ENCODE peak calls at places on chromosomes 13 and 19, in eight cellular contexts. J is lower leg skin, H is right atrium auricular region, G is brain microvascular endothelial cell, F is SK-N-SH, E is tibial artery, P is PC-9, L is fibroblast of lung. K is an unnamed sample.

GRCh38 chr13:114309806-114310410 is 4.4 kb upstream of the CHAMP1 start:
- DNase-seq in J (no peak), H (peak), G (no peak), F (no peak), E (no peak), P (no peak), L (no peak), K (no peak)

GRCh38 chr13:34000955-34001354 is 183.0 kb downstream of the RFC3 start:
- DNase-seq in J (no peak), H (no peak), G (no peak), F (no peak), E (no peak), P (no peak), L (no peak), K (no peak)

GRCh38 chr13:58852076-58852475 is 1220.5 kb downstream of the PCDH17 start:
- DNase-seq in J (no peak), H (no peak), G (peak), F (no peak), E (no peak), P (no peak), L (peak), K (no peak)

GRCh38 chr13:24217601-24218281 is 57.2 kb downstream of the SPATA13 start:
- DNase-seq in J (no peak), H (no peak), G (no peak), F (no peak), E (no peak), P (peak), L (peak), K (peak)

GRCh38 chr13:42883771-42884170 is 102.4 kb downstream of the FAM216B start:
- DNase-seq in J (no peak), H (no peak), G (peak), F (peak), E (no peak), P (peak), L (peak), K (peak)

GRCh38 chr19:45136507-45137178 is 24.1 kb downstream of the NKPD1 start:
- DNase-seq in J (no peak), H (no peak), G (no peak), F (peak), E (no peak), P (no peak), L (no peak), K (no peak)

GRCh38 chr13:79775830-79776229 is 294.9 kb downstream of the NDFIP2 start:
- DNase-seq in J (no peak), H (no peak), G (peak), F (no peak), E (peak), P (peak), L (peak), K (peak)

GRCh38 chr13:37561031-37561430 is 37.5 kb downstream of the POSTN start:
- DNase-seq in J (no peak), H (no peak), G (no peak), F (no peak), E (no peak), P (no peak), L (peak), K (no peak)

GRCh38 chr13:30125422-30126073 is 181.8 kb downstream of the KATNAL1 start:
- DNase-seq in J (peak), H (no peak), G (peak), F (no peak), E (no peak), P (no peak), L (peak), K (no peak)

GRCh38 chr19:952680-953500 is 27.1 kb downstream of the ARID3A start:
- DNase-seq in J (no peak), H (no peak), G (no peak), F (no peak), E (no peak), P (peak), L (no peak), K (peak)

GRCh38 chr19:20858861-20859260 is 64.2 kb upstream of the ZNF85 start:
- DNase-seq in J (no peak), H (no peak), G (no peak), F (no peak), E (no peak), P (peak), L (no peak), K (no peak)

GRCh38 chr19:36121486-36122124 is 6.3 kb downstream of the TBCB start:
- DNase-seq in J (no peak), H (no peak), G (no peak), F (peak), E (no peak), P (no peak), L (no peak), K (no peak)

GRCh38 chr13:49060698-49061387 is 85.1 kb downstream of the FNDC3A start:
- DNase-seq in J (no peak), H (no peak), G (no peak), F (no peak), E (no peak), P (no peak), L (peak), K (no peak)

GRCh38 chr19:10227215-10227971 is 3.7 kb downstream of the S1PR2 start:
- DNase-seq in J (peak), H (peak), G (no peak), F (peak), E (peak), P (no peak), L (no peak), K (no peak)

GRCh38 chr13:33194820-33195692 is 90.5 kb downstream of the STARD13 start:
- DNase-seq in J (no peak), H (no peak), G (peak), F (peak), E (no peak), P (no peak), L (peak), K (no peak)

GRCh38 chr19:15187026-15188007 is 13.5 kb downstream of the NOTCH3 start:
- DNase-seq in J (no peak), H (no peak), G (no peak), F (peak), E (no peak), P (no peak), L (no peak), K (no peak)

GRCh38 chr19:45200614-45201013 is 22.0 kb downstream of the BLOC1S3 start:
- DNase-seq in J (no peak), H (no peak), G (peak), F (no peak), E (no peak), P (peak), L (peak), K (peak)

GRCh38 chr13:48235100-48235813 is 2.3 kb downstream of the ITM2B start:
- DNase-seq in J (peak), H (no peak), G (no peak), F (peak), E (peak), P (peak), L (peak), K (peak)

GRCh38 chr13:107882708-107883560 is 332.4 kb downstream of the LIG4 start:
- DNase-seq in J (no peak), H (no peak), G (no peak), F (no peak), E (no peak), P (no peak), L (no peak), K (no peak)

GRCh38 chr13:72205773-72206172 is 338.8 kb upstream of the DACH1 start:
- DNase-seq in J (no peak), H (no peak), G (no peak), F (no peak), E (no peak), P (peak), L (peak), K (no peak)

GRCh38 chr13:97226788-97227627 is 4.9 kb downstream of the MBNL2 start:
- DNase-seq in J (no peak), H (no peak), G (no peak), F (no peak), E (no peak), P (no peak), L (no peak), K (no peak)

GRCh38 chr13:72953391-72953960 is 105.3 kb upstream of the KLF5 start:
- DNase-seq in J (no peak), H (no peak), G (no peak), F (no peak), E (no peak), P (no peak), L (no peak), K (no peak)

GRCh38 chr13:50203256-50204083 is 188.2 kb downstream of the KCNRG start:
- DNase-seq in J (no peak), H (no peak), G (no peak), F (no peak), E (no peak), P (no peak), L (no peak), K (no peak)

GRCh38 chr19:35177377-35178274 is 23.1 kb downstream of the FXYD5 start:
- DNase-seq in J (no peak), H (no peak), G (no peak), F (no peak), E (no peak), P (no peak), L (no peak), K (no peak)

GRCh38 chr13:89726690-89727435 is 1620.6 kb upstream of the MIR17HG start:
- DNase-seq in J (no peak), H (no peak), G (peak), F (no peak), E (no peak), P (no peak), L (peak), K (no peak)

GRCh38 chr19:47067215-47067847 is 18.9 kb upstream of the TMEM160 start:
- DNase-seq in J (no peak), H (no peak), G (no peak), F (no peak), E (no peak), P (no peak), L (no peak), K (no peak)

GRCh38 chr13:90974249-90974954 is 373.1 kb upstream of the MIR17HG start:
- DNase-seq in J (no peak), H (no peak), G (no peak), F (no peak), E (no peak), P (no peak), L (no peak), K (no peak)

GRCh38 chr13:33272531-33273124 is 12.9 kb downstream of the STARD13 start:
- DNase-seq in J (no peak), H (no peak), G (no peak), F (no peak), E (no peak), P (no peak), L (peak), K (no peak)

GRCh38 chr13:86383561-86383960 is 584.3 kb upstream of the SLITRK6 start:
- DNase-seq in J (no peak), H (no peak), G (no peak), F (no peak), E (no peak), P (no peak), L (no peak), K (no peak)

GRCh38 chr13:110965038-110965754 is 50.3 kb upstream of the ANKRD10 start:
- DNase-seq in J (no peak), H (no peak), G (peak), F (no peak), E (no peak), P (peak), L (peak), K (peak)

GRCh38 chr19:29878973-29879654 is 62.9 kb upstream of the URI1 start:
- DNase-seq in J (peak), H (no peak), G (peak), F (peak), E (peak), P (peak), L (peak), K (peak)

GRCh38 chr19:32041681-32042292 is 303.6 kb upstream of the ZNF507 start:
- DNase-seq in J (no peak), H (no peak), G (peak), F (peak), E (no peak), P (no peak), L (peak), K (no peak)

GRCh38 chr13:62309904-62310303 is 894.3 kb upstream of the PCDH20 start:
- DNase-seq in J (no peak), H (no peak), G (no peak), F (no peak), E (no peak), P (no peak), L (no peak), K (no peak)

GRCh38 chr19:38714354-38714778 is 29.9 kb downstream of the CAPN12 start:
- DNase-seq in J (no peak), H (no peak), G (no peak), F (no peak), E (no peak), P (no peak), L (no peak), K (no peak)

GRCh38 chr19:53394522-53394973 is 401 bp upstream of the ZNF765 start:
- DNase-seq in J (peak), H (peak), G (no peak), F (peak), E (peak), P (no peak), L (peak), K (no peak)

GRCh38 chr13:50715402-50716146 is 127.9 kb downstream of the DLEU7 start:
- DNase-seq in J (peak), H (no peak), G (no peak), F (no peak), E (peak), P (no peak), L (no peak), K (no peak)

GRCh38 chr13:25335856-25336255 is 34.4 kb downstream of the NUP58 start:
- DNase-seq in J (no peak), H (no peak), G (no peak), F (no peak), E (no peak), P (no peak), L (peak), K (no peak)

GRCh38 chr19:7172794-7173193 is 103.3 kb downstream of the ZNF557 start:
- DNase-seq in J (no peak), H (no peak), G (no peak), F (no peak), E (no peak), P (no peak), L (no peak), K (no peak)

GRCh38 chr13:30690282-30691188 is 44.8 kb upstream of the ALOX5AP start:
- DNase-seq in J (peak), H (peak), G (peak), F (no peak), E (peak), P (peak), L (peak), K (peak)

GRCh38 chr13:31045621-31046081 is 113.2 kb downstream of the TEX26 start:
- DNase-seq in J (peak), H (peak), G (peak), F (no peak), E (peak), P (peak), L (peak), K (peak)

DNA sequence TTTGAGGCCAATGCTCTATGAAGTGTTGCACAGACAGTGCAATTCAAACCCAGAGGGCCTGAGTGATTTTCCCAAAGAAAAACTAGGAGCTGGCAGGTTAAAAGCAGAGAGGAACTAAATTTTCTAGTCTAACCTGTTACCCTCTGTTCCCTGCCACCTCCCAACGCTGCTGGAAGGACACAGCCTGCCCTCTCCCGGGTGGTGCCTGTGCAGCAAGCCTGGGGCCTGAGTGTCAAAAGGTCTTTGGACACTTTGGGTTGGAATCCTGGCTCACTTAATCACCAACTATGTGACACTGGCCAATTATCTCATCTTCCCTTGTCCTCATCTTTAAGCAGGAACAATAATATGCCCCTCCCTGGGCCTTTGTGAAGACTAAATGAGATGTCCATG is 58.3 kb upstream of the WASF3 start:
- DNase-seq in J (no peak), H (no peak), G (no peak), F (no peak), E (no peak), P (peak), L (no peak), K (peak)
- TF ChIP-seq CTCF in J (no peak), H (no peak), G (peak), F (no peak), E (no peak), P (no peak), L (no peak), K (no peak)

GRCh38 chr19:49224856-49225255 is 67.3 kb downstream of the TRPM4 start:
- DNase-seq in J (no peak), H (no peak), G (peak), F (peak), E (no peak), P (peak), L (peak), K (peak)
- TF ChIP-seq CTCF in J (no peak), H (peak), G (peak), F (peak), E (no peak), P (peak), L (peak), K (peak)

GRCh38 chr19:19181614-19182013 is 10.3 kb downstream of the BORCS8 start:
- DNase-seq in J (no peak), H (no peak), G (no peak), F (no peak), E (no peak), P (no peak), L (no peak), K (no peak)

GRCh38 chr19:19186742-19187141 is 5.2 kb downstream of the BORCS8 start:
- DNase-seq in J (no peak), H (no peak), G (no peak), F (no peak), E (no peak), P (no peak), L (no peak), K (no peak)

GRCh38 chr19:19185853-19186728 is 5.9 kb downstream of the BORCS8 start:
- DNase-seq in J (no peak), H (no peak), G (no peak), F (peak), E (no peak), P (peak), L (peak), K (peak)
- TF ChIP-seq CTCF in J (no peak), H (peak), G (peak), F (peak), E (peak), P (peak), L (peak), K (peak)

GRCh38 chr19:58279925-58280316 is 1.2 kb downstream of the ZNF8 start:
- DNase-seq in J (no peak), H (no peak), G (no peak), F (no peak), E (no peak), P (no peak), L (no peak), K (no peak)

GRCh38 chr19:58277748-58278147 is 1.0 kb upstream of the ZNF8 start:
- DNase-seq in J (no peak), H (no peak), G (no peak), F (no peak), E (no peak), P (no peak), L (no peak), K (no peak)

GRCh38 chr19:58279042-58279924 is 528 bp downstream of the ZNF8 start:
- DNase-seq in J (peak), H (peak), G (peak), F (peak), E (peak), P (peak), L (peak), K (peak)

GRCh38 chr19:58277197-58277596 is 1.6 kb upstream of the ZNF8 start:
- DNase-seq in J (no peak), H (no peak), G (no peak), F (no peak), E (no peak), P (no peak), L (no peak), K (no peak)

GRCh38 chr19:58278156-58279041 is at the start of gene ZNF8:
- DNase-seq in J (peak), H (peak), G (peak), F (peak), E (peak), P (peak), L (peak), K (peak)
- TF ChIP-seq CTCF in J (no peak), H (no peak), G (peak), F (no peak), E (no peak), P (no peak), L (no peak), K (no peak)

GRCh38 chr19:55384576-55385235 is 614 bp upstream of the TMEM238 start:
- DNase-seq in J (peak), H (no peak), G (no peak), F (peak), E (no peak), P (peak), L (no peak), K (peak)

GRCh38 chr19:55382522-55383054 is 1.5 kb downstream of the TMEM238 start:
- DNase-seq in J (no peak), H (no peak), G (no peak), F (no peak), E (no peak), P (no peak), L (no peak), K (no peak)

GRCh38 chr19:55385236-55385748 is 440 bp upstream of the RPL28 start:
- DNase-seq in J (peak), H (peak), G (peak), F (peak), E (peak), P (peak), L (peak), K (peak)

GRCh38 chr19:55383279-55383788 is 758 bp downstream of the TMEM238 start:
- DNase-seq in J (no peak), H (no peak), G (no peak), F (no peak), E (no peak), P (no peak), L (no peak), K (no peak)

DNA sequence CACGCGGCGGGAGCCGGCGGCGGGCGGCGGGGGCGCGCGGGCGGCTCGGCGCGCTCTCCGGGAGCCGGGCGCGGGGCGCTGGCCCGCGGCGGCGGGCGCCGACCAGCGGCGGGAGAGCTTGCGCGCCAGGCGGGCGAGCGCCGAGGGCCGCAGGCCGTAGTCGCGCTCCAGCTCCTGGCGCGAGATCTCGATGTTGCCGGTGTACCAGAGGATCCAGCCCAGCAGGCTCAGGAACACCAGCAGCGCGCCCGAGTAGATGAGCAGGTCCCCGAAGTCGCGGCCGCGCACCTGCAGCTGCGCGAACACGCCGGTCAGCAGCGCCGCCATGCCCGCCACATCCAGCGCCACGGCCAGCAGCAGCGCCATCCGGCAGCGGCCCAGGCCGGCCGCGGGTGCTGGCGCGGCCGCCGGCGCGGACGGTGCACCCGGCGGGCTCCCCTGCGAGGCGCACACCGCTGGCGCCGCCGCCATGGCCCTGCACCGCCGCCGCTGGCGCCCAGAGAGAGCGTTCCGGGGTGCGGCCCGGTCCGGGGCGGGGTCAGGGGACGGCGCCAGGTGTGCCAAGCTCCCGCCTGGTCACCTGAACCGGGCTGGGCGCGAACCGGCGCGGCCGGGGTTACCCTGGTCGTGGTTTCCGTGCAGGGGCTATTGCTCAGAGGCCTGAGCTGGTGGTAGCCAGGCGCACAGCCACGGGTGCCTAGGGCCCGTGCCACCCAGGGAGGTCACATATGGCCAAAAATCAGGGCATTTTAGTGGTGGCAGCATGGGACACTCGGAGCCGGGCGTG is at the start of gene TMEM238:
- DNase-seq in J (no peak), H (no peak), G (peak), F (peak), E (no peak), P (peak), L (peak), K (peak)
- TF ChIP-seq CTCF in J (no peak), H (no peak), G (peak), F (peak), E (no peak), P (no peak), L (no peak), K (no peak)

K was measured in Calu3.